ENCODE peak calls at places on chromosomes 3 and 15, in seven cellular contexts. One of them, this sample, is unnamed.

GRCh38 chr3:12175844-12176453 is 17.2 kb upstream of the TIMP4 start:
- DNase-seq in PC-3: peak
- DNase-seq in fibroblast of lung: peak
- DNase-seq in DND-41: peak
- DNase-seq in K562: peak
- DNase-seq in HCT116: peak
- DNase-seq in mesendoderm: peak
- DNase-seq in this sample: no peak

GRCh38 chr3:177529071-177529550 is 331.8 kb upstream of the TBL1XR1 start:
- DNase-seq in K562: no peak
- DNase-seq in PC-3: no peak
- DNase-seq in mesendoderm: no peak
- DNase-seq in fibroblast of lung: no peak
- DNase-seq in DND-41: no peak
- DNase-seq in HCT116: no peak
- DNase-seq in this sample: no peak

GRCh38 chr3:157333551-157333991 is 103.1 kb upstream of the PTX3 start:
- DNase-seq in K562: no peak
- DNase-seq in fibroblast of lung: peak
- DNase-seq in DND-41: no peak
- DNase-seq in HCT116: no peak
- DNase-seq in PC-3: peak
- DNase-seq in mesendoderm: no peak
- DNase-seq in this sample: no peak

GRCh38 chr3:167287308-167287707 is 92.8 kb downstream of the ZBBX start:
- DNase-seq in mesendoderm: no peak
- DNase-seq in PC-3: no peak
- DNase-seq in HCT116: no peak
- DNase-seq in K562: no peak
- DNase-seq in fibroblast of lung: no peak
- DNase-seq in DND-41: no peak
- DNase-seq in this sample: no peak

GRCh38 chr3:963755-964154 is 129.1 kb upstream of the CNTN6 start:
- DNase-seq in DND-41: no peak
- DNase-seq in mesendoderm: no peak
- DNase-seq in HCT116: no peak
- DNase-seq in fibroblast of lung: no peak
- DNase-seq in PC-3: no peak
- DNase-seq in K562: no peak
- DNase-seq in this sample: no peak

GRCh38 chr15:101092186-101092866 is 159.5 kb downstream of the CHSY1 start:
- DNase-seq in fibroblast of lung: peak
- DNase-seq in K562: no peak
- DNase-seq in mesendoderm: no peak
- DNase-seq in PC-3: no peak
- DNase-seq in DND-41: no peak
- DNase-seq in HCT116: no peak
- DNase-seq in this sample: no peak

GRCh38 chr3:3366391-3366790 is 186.9 kb upstream of the CRBN start:
- DNase-seq in PC-3: no peak
- DNase-seq in HCT116: no peak
- DNase-seq in mesendoderm: no peak
- DNase-seq in fibroblast of lung: no peak
- DNase-seq in K562: no peak
- DNase-seq in DND-41: no peak
- DNase-seq in this sample: no peak

GRCh38 chr3:119375106-119375505 is 80.9 kb downstream of the ARHGAP31 start:
- DNase-seq in K562: no peak
- DNase-seq in fibroblast of lung: no peak
- DNase-seq in HCT116: no peak
- DNase-seq in DND-41: no peak
- DNase-seq in PC-3: no peak
- DNase-seq in mesendoderm: no peak
- DNase-seq in this sample: no peak

GRCh38 chr3:72245183-72245811 is 460.3 kb upstream of the PROK2 start:
- DNase-seq in PC-3: no peak
- DNase-seq in fibroblast of lung: peak
- DNase-seq in DND-41: no peak
- DNase-seq in HCT116: no peak
- DNase-seq in mesendoderm: no peak
- DNase-seq in K562: no peak
- DNase-seq in this sample: peak

GRCh38 chr3:162354343-162354742 is 857.7 kb downstream of the OTOL1 start:
- DNase-seq in fibroblast of lung: no peak
- DNase-seq in mesendoderm: no peak
- DNase-seq in PC-3: no peak
- DNase-seq in K562: no peak
- DNase-seq in DND-41: no peak
- DNase-seq in HCT116: no peak
- DNase-seq in this sample: no peak

GRCh38 chr3:46065751-46066256 is 38.5 kb upstream of the XCR1 start:
- DNase-seq in mesendoderm: no peak
- DNase-seq in K562: no peak
- DNase-seq in DND-41: no peak
- DNase-seq in PC-3: no peak
- DNase-seq in HCT116: no peak
- DNase-seq in fibroblast of lung: no peak
- DNase-seq in this sample: no peak

GRCh38 chr3:45343947-45344346 is 44.4 kb upstream of the LARS2 start:
- DNase-seq in K562: peak
- DNase-seq in DND-41: no peak
- DNase-seq in PC-3: peak
- DNase-seq in fibroblast of lung: peak
- DNase-seq in HCT116: peak
- DNase-seq in mesendoderm: peak
- DNase-seq in this sample: no peak

GRCh38 chr3:71926242-71926560 is 141.3 kb upstream of the PROK2 start:
- DNase-seq in fibroblast of lung: peak
- DNase-seq in mesendoderm: peak
- DNase-seq in DND-41: peak
- DNase-seq in PC-3: peak
- DNase-seq in K562: peak
- DNase-seq in HCT116: peak
- DNase-seq in this sample: no peak

GRCh38 chr3:79773291-79773690 is 5.5 kb upstream of the ROBO1 start:
- DNase-seq in HCT116: no peak
- DNase-seq in mesendoderm: no peak
- DNase-seq in fibroblast of lung: no peak
- DNase-seq in PC-3: no peak
- DNase-seq in K562: no peak
- DNase-seq in DND-41: no peak
- DNase-seq in this sample: no peak

GRCh38 chr3:49158792-49159191 is 7.3 kb downstream of the CCDC71 start:
- DNase-seq in PC-3: no peak
- DNase-seq in fibroblast of lung: no peak
- DNase-seq in DND-41: no peak
- DNase-seq in K562: no peak
- DNase-seq in mesendoderm: no peak
- DNase-seq in HCT116: no peak
- DNase-seq in this sample: no peak

GRCh38 chr3:67018105-67018788 is 20.1 kb downstream of the KBTBD8 start:
- DNase-seq in mesendoderm: no peak
- DNase-seq in HCT116: no peak
- DNase-seq in K562: peak
- DNase-seq in PC-3: no peak
- DNase-seq in fibroblast of lung: peak
- DNase-seq in DND-41: no peak
- DNase-seq in this sample: peak

GRCh38 chr15:88242586-88242985 is 14.0 kb downstream of the NTRK3 start:
- DNase-seq in PC-3: no peak
- DNase-seq in HCT116: no peak
- DNase-seq in DND-41: no peak
- DNase-seq in fibroblast of lung: no peak
- DNase-seq in K562: no peak
- DNase-seq in mesendoderm: no peak
- DNase-seq in this sample: peak

GRCh38 chr3:106381265-106381942 is 512.6 kb upstream of the CBLB start:
- DNase-seq in K562: no peak
- DNase-seq in PC-3: peak
- DNase-seq in DND-41: no peak
- DNase-seq in mesendoderm: no peak
- DNase-seq in fibroblast of lung: no peak
- DNase-seq in HCT116: no peak
- DNase-seq in this sample: no peak

GRCh38 chr3:151609491-151609890 is 124.2 kb upstream of the AADACL2 start:
- DNase-seq in PC-3: no peak
- DNase-seq in DND-41: no peak
- DNase-seq in HCT116: no peak
- DNase-seq in mesendoderm: no peak
- DNase-seq in fibroblast of lung: no peak
- DNase-seq in K562: no peak
- DNase-seq in this sample: no peak

DNA sequence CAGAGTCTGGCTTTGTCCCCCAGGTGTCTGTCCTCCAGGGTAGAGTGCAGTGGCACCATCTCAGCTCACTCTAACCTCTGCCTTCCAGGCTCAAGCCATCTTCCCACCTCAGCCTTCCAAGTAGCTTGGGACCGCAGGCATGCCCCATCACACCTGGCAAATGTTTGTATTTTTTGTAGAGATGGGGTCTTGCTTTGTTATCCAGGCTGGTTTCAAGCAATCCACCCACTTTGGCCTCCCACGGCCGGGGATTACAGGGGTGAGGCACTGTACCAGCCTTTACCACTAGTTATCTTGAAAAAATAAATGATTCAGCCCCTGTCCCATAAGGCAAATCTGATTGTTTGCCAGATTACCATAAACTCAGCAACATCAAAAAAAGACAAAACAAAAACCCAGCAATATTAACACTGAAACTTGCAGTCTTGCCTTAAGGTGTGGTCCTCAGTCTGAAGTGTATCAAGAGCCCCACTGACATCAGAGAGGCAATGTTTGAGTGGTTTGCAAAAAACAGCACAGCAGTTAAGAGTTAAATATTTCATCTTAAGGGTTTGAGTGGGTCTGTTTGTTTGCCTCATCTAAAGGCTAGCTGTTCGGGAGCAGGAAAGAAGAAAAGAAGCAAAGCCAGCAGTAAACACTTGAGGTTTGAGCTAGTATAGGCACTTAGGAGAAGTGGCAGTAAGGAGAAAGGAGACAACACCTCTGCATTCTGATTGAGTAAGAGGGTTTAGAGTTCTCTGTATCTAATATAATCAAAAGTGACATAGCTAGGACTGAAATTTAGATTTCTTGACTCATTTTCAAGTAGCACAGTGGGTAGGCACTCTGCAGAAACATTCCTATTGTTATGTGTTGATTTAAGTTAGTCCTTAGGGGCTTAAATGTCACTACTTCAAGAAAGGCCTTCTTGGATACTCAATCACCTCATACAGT is 26.3 kb upstream of the EDEM1 start:
- DNase-seq in HCT116: peak
- DNase-seq in K562: no peak
- DNase-seq in DND-41: no peak
- DNase-seq in mesendoderm: peak
- DNase-seq in fibroblast of lung: no peak
- DNase-seq in PC-3: peak
- DNase-seq in this sample: no peak
- H3K9ac ChIP-seq in HCT116: no peak
- H3K9ac ChIP-seq in K562: no peak
- H3K9ac ChIP-seq in DND-41: no peak
- H3K9ac ChIP-seq in mesendoderm: no peak
- H3K9ac ChIP-seq in fibroblast of lung: no peak
- H3K9ac ChIP-seq in PC-3: no peak
- H3K9ac ChIP-seq in this sample: no peak

GRCh38 chr3:31590650-31591049 is 57.9 kb downstream of the STT3B start:
- DNase-seq in DND-41: no peak
- DNase-seq in HCT116: no peak
- DNase-seq in mesendoderm: no peak
- DNase-seq in fibroblast of lung: no peak
- DNase-seq in PC-3: no peak
- DNase-seq in K562: no peak
- DNase-seq in this sample: no peak
- H3K9ac ChIP-seq in DND-41: no peak
- H3K9ac ChIP-seq in HCT116: no peak
- H3K9ac ChIP-seq in mesendoderm: no peak
- H3K9ac ChIP-seq in fibroblast of lung: no peak
- H3K9ac ChIP-seq in PC-3: no peak
- H3K9ac ChIP-seq in K562: no peak
- H3K9ac ChIP-seq in this sample: no peak

GRCh38 chr3:32483772-32484171 is 18.9 kb downstream of the CMTM6 start:
- DNase-seq in DND-41: no peak
- DNase-seq in HCT116: no peak
- DNase-seq in mesendoderm: no peak
- DNase-seq in K562: no peak
- DNase-seq in PC-3: no peak
- DNase-seq in fibroblast of lung: no peak
- DNase-seq in this sample: no peak
- H3K9ac ChIP-seq in DND-41: no peak
- H3K9ac ChIP-seq in HCT116: no peak
- H3K9ac ChIP-seq in mesendoderm: no peak
- H3K9ac ChIP-seq in K562: no peak
- H3K9ac ChIP-seq in PC-3: no peak
- H3K9ac ChIP-seq in fibroblast of lung: no peak
- H3K9ac ChIP-seq in this sample: no peak

DNA sequence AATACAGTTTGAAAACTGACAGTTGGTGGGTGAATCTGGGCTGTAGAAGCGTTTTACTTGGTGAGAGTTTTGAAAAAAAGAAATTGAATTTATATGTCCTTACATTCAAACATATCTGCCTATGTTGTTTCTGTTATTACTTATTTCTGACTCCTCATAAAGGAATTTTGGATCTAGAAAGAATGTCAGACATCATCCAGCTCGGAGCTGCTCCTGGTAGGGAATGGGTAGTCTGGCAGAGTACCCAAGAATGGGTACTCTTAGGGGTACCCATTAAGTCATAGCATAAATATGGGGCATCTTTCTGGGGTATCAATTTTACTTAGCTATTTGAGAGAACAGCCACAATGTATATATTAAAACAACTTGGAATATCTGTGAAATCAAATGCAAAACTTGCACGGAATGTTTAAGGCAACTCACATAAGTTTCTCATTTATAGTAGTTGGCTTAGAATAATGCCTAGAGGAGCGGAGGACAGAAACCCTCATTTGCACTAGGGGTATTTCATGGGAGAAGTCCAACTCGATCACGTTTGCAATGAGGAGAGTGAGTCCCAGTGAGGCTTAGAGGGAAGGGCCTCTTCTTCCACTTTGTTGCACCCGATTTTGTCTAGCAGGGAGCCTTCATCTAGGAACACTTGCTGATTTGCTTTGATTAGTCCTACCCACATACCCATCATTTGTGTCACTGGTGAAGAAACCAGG is 2.4 kb upstream of the LARP6 start:
- DNase-seq in fibroblast of lung: peak
- DNase-seq in HCT116: no peak
- DNase-seq in PC-3: peak
- DNase-seq in mesendoderm: no peak
- DNase-seq in K562: no peak
- DNase-seq in DND-41: no peak
- DNase-seq in this sample: no peak
- H3K9ac ChIP-seq in fibroblast of lung: no peak
- H3K9ac ChIP-seq in HCT116: no peak
- H3K9ac ChIP-seq in PC-3: peak
- H3K9ac ChIP-seq in mesendoderm: no peak
- H3K9ac ChIP-seq in K562: no peak
- H3K9ac ChIP-seq in DND-41: no peak
- H3K9ac ChIP-seq in this sample: no peak

DNA sequence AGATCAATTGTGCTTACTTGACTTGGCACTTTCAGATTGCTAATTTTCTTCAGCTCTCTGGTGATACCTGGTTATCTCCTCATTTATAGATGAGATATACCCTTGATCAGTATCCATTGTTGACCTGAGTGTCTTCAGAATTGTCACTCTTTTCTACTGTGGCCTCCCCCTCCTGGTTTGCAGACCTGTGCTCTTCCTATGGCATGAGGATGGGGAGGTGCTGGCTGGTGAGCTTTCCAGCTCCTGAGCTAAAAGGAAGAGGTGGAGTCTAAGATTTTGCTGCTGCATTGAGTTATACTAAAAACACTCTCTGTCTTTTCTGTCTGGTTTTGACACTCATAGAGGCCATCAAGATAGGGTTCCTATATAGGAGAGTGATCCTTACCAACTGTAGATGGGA is 23.7 kb downstream of the UBE2Q2 start:
- DNase-seq in PC-3: no peak
- DNase-seq in K562: no peak
- DNase-seq in DND-41: no peak
- DNase-seq in HCT116: no peak
- DNase-seq in fibroblast of lung: no peak
- DNase-seq in mesendoderm: peak
- DNase-seq in this sample: no peak
- H3K9ac ChIP-seq in PC-3: no peak
- H3K9ac ChIP-seq in K562: no peak
- H3K9ac ChIP-seq in DND-41: no peak
- H3K9ac ChIP-seq in HCT116: no peak
- H3K9ac ChIP-seq in fibroblast of lung: no peak
- H3K9ac ChIP-seq in mesendoderm: no peak
- H3K9ac ChIP-seq in this sample: no peak

This sample was measured in kidney.